ENCODE peak calls at places on chromosomes 6 and 20, in four cellular contexts. O is OCI-LY7, W is GM23248, C is hepatocyte. G is an unnamed sample.

GRCh38 chr6:125198285-125199009 is 44.9 kb downstream of the TPD52L1 start:
- DNase-seq in W (no peak), O (no peak), C (no peak), G (no peak)

GRCh38 chr6:113301651-113302050 is 555.5 kb upstream of the MARCKS start:
- DNase-seq in C (no peak), O (no peak), W (peak; percentile 58), G (no peak)

GRCh38 chr6:127090051-127090450 is 28.4 kb upstream of the RSPO3 start:
- DNase-seq in W (no peak), O (no peak), C (no peak), G (peak; percentile 16)

GRCh38 chr6:744954-745353 is 52.0 kb upstream of the EXOC2 start:
- DNase-seq in C (no peak), W (no peak), O (no peak), G (no peak)

GRCh38 chr20:24773751-24774201 is 175.3 kb upstream of the CST7 start:
- DNase-seq in O (no peak), W (peak; percentile 85), C (peak; percentile 26), G (no peak)

GRCh38 chr6:28940859-28941680 is 17.3 kb upstream of the TRIM27 start:
- DNase-seq in O (peak; percentile 57), W (peak; percentile 87), C (peak; percentile 92), G (peak; percentile 89)

GRCh38 chr6:159617444-159617843 is 75.6 kb downstream of the SOD2 start:
- DNase-seq in W (no peak), O (no peak), C (no peak), G (no peak)

GRCh38 chr6:23418095-23418494 is 707.9 kb upstream of the NRSN1 start:
- DNase-seq in W (no peak), C (no peak), O (no peak), G (no peak)

GRCh38 chr6:128057541-128058335 is 156.9 kb upstream of the THEMIS start:
- DNase-seq in O (no peak), W (peak; percentile 56), C (no peak), G (no peak)

GRCh38 chr20:61436674-61437279 is 184.7 kb downstream of the CDH4 start:
- DNase-seq in W (peak; percentile 51), O (no peak), C (no peak), G (peak; percentile 94)

GRCh38 chr20:45781391-45781931 is 10.2 kb downstream of the WFDC3 start:
- DNase-seq in C (peak; percentile 53), O (no peak), W (peak; percentile 89), G (no peak)

GRCh38 chr6:135935951-135936601 is 84.6 kb downstream of the PDE7B start:
- DNase-seq in W (peak; percentile 85), O (no peak), C (no peak), G (no peak)

GRCh38 chr20:44780226-44780625 is 30.1 kb downstream of the RIMS4 start:
- DNase-seq in C (peak; percentile 83), W (peak; percentile 73), O (peak; percentile 53), G (peak; percentile 90)

GRCh38 chr20:61846074-61846473 is 219.6 kb downstream of the TAF4 start:
- DNase-seq in C (no peak), W (no peak), O (no peak), G (no peak)

GRCh38 chr6:150720774-150721233 is 121.1 kb downstream of the PLEKHG1 start:
- DNase-seq in O (peak; percentile 84), W (peak; percentile 6), C (peak; percentile 74), G (peak; percentile 67)

GRCh38 chr6:71211799-71212198 is 76.8 kb upstream of the OGFRL1 start:
- DNase-seq in W (peak; percentile 50), O (no peak), C (no peak), G (no peak)

GRCh38 chr6:88174906-88175305 is 8.8 kb upstream of the CNR1 start:
- DNase-seq in O (peak; percentile 70), W (no peak), C (no peak), G (no peak)

GRCh38 chr6:44004136-44004535 is 123.1 kb downstream of the MRPL14 start:
- DNase-seq in O (no peak), W (no peak), C (no peak), G (no peak)

GRCh38 chr6:101117397-101118185 is 236.5 kb upstream of the ASCC3 start:
- DNase-seq in C (peak; percentile 30), W (no peak), O (no peak), G (peak; percentile 7)

GRCh38 chr20:5153612-5154542 is 27.1 kb downstream of the CDS2 start:
- DNase-seq in W (peak; percentile 18), O (no peak), C (no peak), G (no peak)

GRCh38 chr6:17987576-17988421 is at the start of gene KIF13A:
- DNase-seq in C (peak; percentile 84), O (peak; percentile 67), W (peak; percentile 84), G (peak; percentile 81)

GRCh38 chr6:167687035-167687720 is 139.5 kb upstream of the AFDN start:
- DNase-seq in O (no peak), W (no peak), C (no peak), G (no peak)

GRCh38 chr6:81752969-81753708 is 658 bp upstream of the TENT5A start:
- DNase-seq in C (peak; percentile 96), W (peak; percentile 97), O (no peak), G (peak; percentile 85)

GRCh38 chr6:17059022-17059421 is 42.8 kb upstream of the STMND1 start:
- DNase-seq in C (no peak), O (no peak), W (no peak), G (no peak)

GRCh38 chr6:11494786-11495564 is 42.6 kb upstream of the TMEM170B start:
- DNase-seq in O (no peak), C (no peak), W (peak; percentile 5), G (no peak)

GRCh38 chr20:51388227-51388626 is 154.3 kb downstream of the NFATC2 start:
- DNase-seq in W (peak; percentile 89), O (no peak), C (no peak), G (no peak)

GRCh38 chr20:3796477-3797225 is 541 bp downstream of the CDC25B start:
- DNase-seq in W (no peak), C (no peak), O (peak; percentile 48), G (peak; percentile 1)

GRCh38 chr6:42407379-42407778 is 44.3 kb downstream of the TRERF1 start:
- DNase-seq in C (no peak), W (peak; percentile 96), O (no peak), G (no peak)

GRCh38 chr20:44409132-44409600 is 53.7 kb downstream of the HNF4A start:
- DNase-seq in W (peak; percentile 91), O (no peak), C (no peak), G (no peak)

GRCh38 chr6:30709101-30709868 is 7.8 kb downstream of the MDC1 start:
- DNase-seq in O (no peak), W (no peak), C (no peak), G (no peak)

GRCh38 chr20:60117040-60117439 is 158.8 kb downstream of the CDH26 start:
- DNase-seq in W (peak; percentile 66), C (no peak), O (no peak), G (no peak)

DNA sequence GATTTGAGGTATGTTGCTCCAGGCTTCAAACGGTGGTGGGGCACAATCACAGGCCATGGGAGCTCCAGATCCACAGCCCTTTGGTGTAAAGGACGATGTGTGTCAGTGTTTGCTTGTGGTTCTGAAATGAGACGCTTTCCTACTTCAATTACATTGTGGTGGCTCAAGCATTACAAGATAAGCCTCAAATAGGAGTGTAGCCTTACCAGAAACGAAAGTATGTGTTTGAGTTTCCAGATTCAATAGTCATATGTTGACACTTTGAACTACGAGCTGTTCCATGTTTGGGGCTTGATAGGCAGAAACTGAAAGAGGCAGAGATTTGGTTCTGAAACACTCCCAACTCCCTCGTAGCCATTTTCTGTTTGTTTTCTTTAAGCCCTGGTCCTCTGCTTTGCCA is 187.1 kb downstream of the MYLK4 start:
- DNase-seq in C (peak; percentile 20), O (no peak), W (no peak), G (no peak)
- H3K4me3 ChIP-seq in C (no peak overlapping the region), O (no peak overlapping the region), W (no peak overlapping the region), G (no peak overlapping the region)

DNA sequence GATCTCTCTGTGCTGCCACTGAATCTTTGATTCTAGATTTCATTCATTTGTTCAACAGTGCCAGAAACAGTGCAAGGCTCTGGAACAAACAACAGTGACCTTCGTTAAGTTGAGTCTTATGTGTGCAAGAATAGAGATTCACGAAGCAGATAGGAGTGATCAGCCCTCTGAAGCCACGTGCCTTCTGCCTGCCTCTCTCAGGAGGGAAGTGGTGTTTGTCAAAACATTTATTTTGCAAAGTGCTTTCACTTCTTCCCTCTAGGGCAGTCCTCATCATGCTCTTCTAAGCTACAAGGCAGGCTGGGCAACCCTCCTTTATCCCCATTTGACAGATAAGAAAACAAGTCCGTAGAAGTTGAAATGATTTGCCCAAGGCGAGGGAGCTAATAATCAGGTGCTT is 204.3 kb downstream of the TFAP2C start:
- DNase-seq in C (no peak), W (no peak), O (peak; percentile 55), G (no peak)
- TF ChIP-seq EZH2phosphoT487 in C (no peak), W (no peak), O (no peak), G (no peak)

DNA sequence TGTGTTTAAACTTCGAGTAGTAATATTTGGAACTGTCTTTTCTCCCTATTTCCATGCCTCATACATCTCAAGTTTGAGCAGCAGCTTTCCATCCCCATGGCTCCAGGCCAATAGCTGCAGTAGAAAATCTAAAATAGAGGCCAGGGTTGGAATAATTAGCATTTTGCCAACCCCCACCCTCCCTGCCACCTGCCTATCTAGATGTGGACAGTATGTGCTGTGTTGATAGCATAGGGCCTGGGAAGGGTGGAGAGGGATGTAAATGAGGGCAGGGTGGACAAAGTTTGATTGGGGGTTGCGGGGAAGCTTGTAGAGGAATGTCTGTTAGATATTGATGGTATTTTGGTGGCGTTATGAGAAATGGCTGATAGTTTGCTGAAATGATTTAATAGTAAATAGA is 5.6 kb downstream of the TOP1 start:
- DNase-seq in W (no peak), C (no peak), O (no peak), G (no peak)
- H4K20me1 ChIP-seq in W (peaks cover 25% of the 10 kb centered on the region), C (peaks cover 79% of the 10 kb centered on the region), O (peaks cover 69% of the 10 kb centered on the region), G (peaks cover 89% of the 10 kb centered on the region)

GRCh38 chr6:2111162-2111677 is 134.2 kb downstream of the GMDS start:
- DNase-seq in W (peak; percentile 72), C (no peak), O (no peak), G (no peak)

GRCh38 chr6:2114100-2114499 is 131.3 kb downstream of the GMDS start:
- DNase-seq in C (no peak), O (no peak), W (no peak), G (no peak)

GRCh38 chr6:2109796-2110195 is 135.6 kb downstream of the GMDS start:
- DNase-seq in C (no peak), O (no peak), W (no peak), G (no peak)

GRCh38 chr6:2108700-2109306 is 136.6 kb downstream of the GMDS start:
- DNase-seq in O (no peak), C (no peak), W (no peak), G (no peak)

DNA sequence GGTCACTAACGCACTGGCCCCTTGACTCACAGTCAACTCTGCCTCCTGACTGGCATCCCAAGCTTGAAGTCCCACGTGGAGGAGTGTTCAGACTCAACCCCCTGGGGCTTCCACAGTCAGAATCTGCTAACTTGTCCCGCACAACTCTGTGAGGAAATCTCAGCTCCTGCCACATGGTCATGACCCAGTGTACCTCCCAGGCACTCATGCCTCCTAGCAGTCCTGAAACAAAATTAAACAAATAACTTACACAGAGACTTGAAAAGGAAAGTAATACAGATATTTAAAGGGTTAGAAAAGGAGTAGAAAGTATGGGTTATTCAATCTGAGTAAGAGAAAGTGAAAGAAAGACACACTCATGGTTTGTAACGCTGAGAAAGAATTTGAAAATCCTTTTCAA is 134.9 kb downstream of the GMDS start:
- DNase-seq in W (no peak), O (no peak), C (no peak), G (no peak)
- H3K4me3 ChIP-seq in W (no peak overlapping the region), O (no peak overlapping the region), C (no peak overlapping the region), G (no peak overlapping the region)

G was measured in neural progenitor cell.